ENCODE peak calls at places on chromosomes 7 and 10, in ten cellular contexts. N is hepatocyte; U is activated CD8-positive, alpha-beta memory T cell treated with anti-CD3 and anti-CD28 coated beads, Interleukin-2, amount 50 U/mL, for 48 hours; A is ureter; I is kidney; K is stimulated activated CD4-positive, alpha-beta T cell treated with anti-CD3 and anti-CD28 coated beads, Interleukin-15, amount 100 ng/mL, for 24 hours; E is iris pigment epithelial cell; M is retina; H is CD8-positive, alpha-beta memory T cell; C is activated T-helper 9 cell treated with anti-CD3 and anti-CD28 coated beads, Interleukin-2, amount 50 U/mL, for 16 hours. F is an unnamed sample.

GRCh38 chr7:114656471-114656870 is 241.9 kb downstream of the FOXP2 start:
- DNase-seq in N (no peak), U (no peak), A (no peak), I (no peak), K (no peak), E (no peak), M (no peak), H (no peak), C (no peak), F (no peak)

GRCh38 chr7:15515201-15515777 is 46.5 kb downstream of the AGMO start:
- DNase-seq in N (peak), U (no peak), A (no peak), I (no peak), K (no peak), E (no peak), M (no peak), H (no peak), C (no peak), F (no peak)

GRCh38 chr10:42898037-42898960 is 115.7 kb downstream of the BMS1 start:
- DNase-seq in N (no peak), U (no peak), A (no peak), I (peak), K (no peak), E (no peak), M (peak), H (no peak), C (no peak), F (no peak)

GRCh38 chr7:128191136-128191844 is 49.8 kb upstream of the LEP start:
- DNase-seq in N (no peak), U (peak), A (no peak), I (no peak), K (no peak), E (no peak), M (no peak), H (no peak), C (no peak), F (no peak)

GRCh38 chr10:87505366-87506113 is 847 bp downstream of the MINPP1 start:
- DNase-seq in N (peak), U (peak), A (no peak), I (peak), K (peak), E (peak), M (peak), H (peak), C (peak), F (no peak)

GRCh38 chr10:113705344-113705878 is 25.7 kb downstream of the CASP7 start:
- DNase-seq in N (no peak), U (no peak), A (no peak), I (no peak), K (no peak), E (no peak), M (peak), H (no peak), C (no peak), F (no peak)

GRCh38 chr7:85165263-85165662 is 21.6 kb downstream of the SEMA3D start:
- DNase-seq in N (peak), U (no peak), A (no peak), I (no peak), K (no peak), E (no peak), M (no peak), H (no peak), C (no peak), F (no peak)

GRCh38 chr10:3874988-3875841 is 90.2 kb upstream of the KLF6 start:
- DNase-seq in N (no peak), U (no peak), A (no peak), I (no peak), K (no peak), E (no peak), M (no peak), H (peak), C (no peak), F (no peak)

GRCh38 chr10:87619705-87620104 is 40.0 kb upstream of the PAPSS2 start:
- DNase-seq in N (no peak), U (no peak), A (no peak), I (no peak), K (no peak), E (peak), M (no peak), H (no peak), C (no peak), F (no peak)